ENCODE peak calls at places on chromosomes 6 and 20, in ten cellular contexts. One of them, this sample, is unnamed.

GRCh38 chr6:130457605-130458004 is 91.8 kb downstream of the TMEM200A start:
- DNase-seq in naive thymus-derived CD4-positive, alpha-beta T cell: no peak
- DNase-seq in uterus: no peak
- DNase-seq in activated gamma-delta T cell treated with Interleukin-2 at 50 U/mL for 16 hours: no peak
- DNase-seq in GM12891: no peak
- DNase-seq in activated naive CD4-positive, alpha-beta T cell: no peak
- DNase-seq in substantia nigra: no peak
- DNase-seq in HTR-8/SVneo: no peak
- DNase-seq in upper lobe of right lung: no peak
- DNase-seq in NCI-H2029: no peak
- DNase-seq in this sample: no peak

GRCh38 chr6:135728589-135728988 is 122.9 kb upstream of the PDE7B start:
- DNase-seq in HTR-8/SVneo: no peak
- DNase-seq in uterus: no peak
- DNase-seq in substantia nigra: no peak
- DNase-seq in activated gamma-delta T cell treated with Interleukin-2 at 50 U/mL for 16 hours: no peak
- DNase-seq in NCI-H2029: no peak
- DNase-seq in GM12891: no peak
- DNase-seq in naive thymus-derived CD4-positive, alpha-beta T cell: no peak
- DNase-seq in activated naive CD4-positive, alpha-beta T cell: no peak
- DNase-seq in upper lobe of right lung: no peak
- DNase-seq in this sample: no peak

GRCh38 chr6:14711056-14711703 is 534.7 kb upstream of the JARID2 start:
- DNase-seq in NCI-H2029: no peak
- DNase-seq in naive thymus-derived CD4-positive, alpha-beta T cell: no peak
- DNase-seq in substantia nigra: no peak
- DNase-seq in upper lobe of right lung: no peak
- DNase-seq in activated naive CD4-positive, alpha-beta T cell: no peak
- DNase-seq in HTR-8/SVneo: peak; percentile 59
- DNase-seq in activated gamma-delta T cell treated with Interleukin-2 at 50 U/mL for 16 hours: no peak
- DNase-seq in GM12891: no peak
- DNase-seq in uterus: no peak
- DNase-seq in this sample: no peak

GRCh38 chr6:148565931-148566663 is 180.7 kb upstream of the UST start:
- DNase-seq in naive thymus-derived CD4-positive, alpha-beta T cell: no peak
- DNase-seq in GM12891: no peak
- DNase-seq in activated naive CD4-positive, alpha-beta T cell: no peak
- DNase-seq in NCI-H2029: no peak
- DNase-seq in activated gamma-delta T cell treated with Interleukin-2 at 50 U/mL for 16 hours: no peak
- DNase-seq in upper lobe of right lung: peak; percentile 73
- DNase-seq in HTR-8/SVneo: peak; percentile 27
- DNase-seq in uterus: no peak
- DNase-seq in substantia nigra: no peak
- DNase-seq in this sample: no peak

GRCh38 chr6:5025911-5026819 is 22.3 kb upstream of the RPP40 start:
- DNase-seq in uterus: peak; percentile 81
- DNase-seq in HTR-8/SVneo: no peak
- DNase-seq in NCI-H2029: peak; percentile 44
- DNase-seq in activated gamma-delta T cell treated with Interleukin-2 at 50 U/mL for 16 hours: no peak
- DNase-seq in activated naive CD4-positive, alpha-beta T cell: no peak
- DNase-seq in upper lobe of right lung: peak; percentile 72
- DNase-seq in GM12891: no peak
- DNase-seq in naive thymus-derived CD4-positive, alpha-beta T cell: no peak
- DNase-seq in substantia nigra: no peak
- DNase-seq in this sample: no peak

GRCh38 chr6:90222724-90223198 is 73.9 kb downstream of the BACH2 start:
- DNase-seq in naive thymus-derived CD4-positive, alpha-beta T cell: no peak
- DNase-seq in NCI-H2029: no peak
- DNase-seq in HTR-8/SVneo: no peak
- DNase-seq in GM12891: no peak
- DNase-seq in uterus: no peak
- DNase-seq in activated gamma-delta T cell treated with Interleukin-2 at 50 U/mL for 16 hours: no peak
- DNase-seq in activated naive CD4-positive, alpha-beta T cell: no peak
- DNase-seq in upper lobe of right lung: no peak
- DNase-seq in substantia nigra: no peak
- DNase-seq in this sample: no peak

GRCh38 chr6:116881236-116881635 is 4.2 kb downstream of the RFX6 start:
- DNase-seq in substantia nigra: no peak
- DNase-seq in activated naive CD4-positive, alpha-beta T cell: no peak
- DNase-seq in GM12891: no peak
- DNase-seq in naive thymus-derived CD4-positive, alpha-beta T cell: no peak
- DNase-seq in HTR-8/SVneo: no peak
- DNase-seq in NCI-H2029: no peak
- DNase-seq in upper lobe of right lung: no peak
- DNase-seq in activated gamma-delta T cell treated with Interleukin-2 at 50 U/mL for 16 hours: no peak
- DNase-seq in uterus: no peak
- DNase-seq in this sample: no peak

GRCh38 chr6:106309024-106309423 is 16.5 kb downstream of the ATG5 start:
- DNase-seq in naive thymus-derived CD4-positive, alpha-beta T cell: no peak
- DNase-seq in upper lobe of right lung: no peak
- DNase-seq in NCI-H2029: no peak
- DNase-seq in substantia nigra: no peak
- DNase-seq in HTR-8/SVneo: no peak
- DNase-seq in activated naive CD4-positive, alpha-beta T cell: no peak
- DNase-seq in uterus: no peak
- DNase-seq in activated gamma-delta T cell treated with Interleukin-2 at 50 U/mL for 16 hours: no peak
- DNase-seq in GM12891: no peak
- DNase-seq in this sample: no peak

GRCh38 chr6:56729719-56730118 is 87.0 kb upstream of the DST start:
- DNase-seq in naive thymus-derived CD4-positive, alpha-beta T cell: no peak
- DNase-seq in activated naive CD4-positive, alpha-beta T cell: no peak
- DNase-seq in substantia nigra: no peak
- DNase-seq in uterus: no peak
- DNase-seq in NCI-H2029: no peak
- DNase-seq in GM12891: no peak
- DNase-seq in HTR-8/SVneo: no peak
- DNase-seq in upper lobe of right lung: no peak
- DNase-seq in activated gamma-delta T cell treated with Interleukin-2 at 50 U/mL for 16 hours: no peak
- DNase-seq in this sample: no peak

GRCh38 chr20:33010674-33011449 is 3.4 kb downstream of the BPIFB2 start:
- DNase-seq in upper lobe of right lung: no peak
- DNase-seq in activated naive CD4-positive, alpha-beta T cell: no peak
- DNase-seq in NCI-H2029: no peak
- DNase-seq in uterus: no peak
- DNase-seq in HTR-8/SVneo: no peak
- DNase-seq in naive thymus-derived CD4-positive, alpha-beta T cell: no peak
- DNase-seq in activated gamma-delta T cell treated with Interleukin-2 at 50 U/mL for 16 hours: no peak
- DNase-seq in GM12891: no peak
- DNase-seq in substantia nigra: no peak
- DNase-seq in this sample: no peak

GRCh38 chr6:90065173-90065572 is 170.9 kb downstream of the GJA10 start:
- DNase-seq in naive thymus-derived CD4-positive, alpha-beta T cell: no peak
- DNase-seq in substantia nigra: no peak
- DNase-seq in activated gamma-delta T cell treated with Interleukin-2 at 50 U/mL for 16 hours: no peak
- DNase-seq in NCI-H2029: no peak
- DNase-seq in uterus: no peak
- DNase-seq in HTR-8/SVneo: no peak
- DNase-seq in activated naive CD4-positive, alpha-beta T cell: no peak
- DNase-seq in GM12891: no peak
- DNase-seq in upper lobe of right lung: no peak
- DNase-seq in this sample: no peak